ENCODE peak calls at places on chromosomes 6 and 20, in five cellular contexts. One of them, this sample, is unnamed.

GRCh38 chr20:45816951-45817651 is 4.7 kb downstream of the UBE2C start:
- DNase-seq in GM20000: no peak
- DNase-seq in anterior cingulate cortex: no peak
- DNase-seq in EH: no peak
- DNase-seq in A673: no peak
- DNase-seq in this sample: no peak

GRCh38 chr6:36671687-36672375 is 6.7 kb upstream of the CDKN1A start:
- DNase-seq in GM20000: no peak
- DNase-seq in anterior cingulate cortex: no peak
- DNase-seq in EH: peak
- DNase-seq in A673: no peak
- DNase-seq in this sample: no peak

GRCh38 chr6:126963077-126963809 is 155.2 kb upstream of the RSPO3 start:
- DNase-seq in GM20000: no peak
- DNase-seq in anterior cingulate cortex: no peak
- DNase-seq in EH: no peak
- DNase-seq in A673: no peak
- DNase-seq in this sample: no peak

GRCh38 chr6:30470968-30471367 is 18.3 kb upstream of the HLA-E start:
- DNase-seq in GM20000: no peak
- DNase-seq in anterior cingulate cortex: no peak
- DNase-seq in EH: no peak
- DNase-seq in A673: no peak
- DNase-seq in this sample: no peak

GRCh38 chr20:23782366-23782983 is 31.7 kb upstream of the CST1 start:
- DNase-seq in GM20000: peak
- DNase-seq in anterior cingulate cortex: no peak
- DNase-seq in EH: peak
- DNase-seq in A673: peak
- DNase-seq in this sample: peak

GRCh38 chr6:41942045-41942851 is 640 bp upstream of the CCND3 start:
- DNase-seq in GM20000: no peak
- DNase-seq in anterior cingulate cortex: no peak
- DNase-seq in EH: no peak
- DNase-seq in A673: no peak
- DNase-seq in this sample: peak

GRCh38 chr6:88839280-88839679 is 124.1 kb downstream of the RNGTT start:
- DNase-seq in GM20000: no peak
- DNase-seq in anterior cingulate cortex: no peak
- DNase-seq in EH: no peak
- DNase-seq in A673: no peak
- DNase-seq in this sample: no peak

GRCh38 chr6:139577124-139577800 is 202.8 kb upstream of the CITED2 start:
- DNase-seq in GM20000: no peak
- DNase-seq in anterior cingulate cortex: no peak
- DNase-seq in EH: peak
- DNase-seq in A673: no peak
- DNase-seq in this sample: no peak

GRCh38 chr6:165640767-165641166 is 22.3 kb downstream of the PDE10A start:
- DNase-seq in GM20000: no peak
- DNase-seq in anterior cingulate cortex: no peak
- DNase-seq in EH: no peak
- DNase-seq in A673: no peak
- DNase-seq in this sample: no peak

GRCh38 chr6:157211603-157212455 is 111.5 kb downstream of the TMEM242 start:
- DNase-seq in GM20000: no peak
- DNase-seq in anterior cingulate cortex: no peak
- DNase-seq in EH: no peak
- DNase-seq in A673: no peak
- DNase-seq in this sample: no peak

GRCh38 chr6:27374824-27375612 is 13.5 kb upstream of the ZNF391 start:
- DNase-seq in GM20000: peak
- DNase-seq in anterior cingulate cortex: peak
- DNase-seq in EH: peak
- DNase-seq in A673: peak
- DNase-seq in this sample: no peak

GRCh38 chr6:144304223-144304848 is 19.2 kb downstream of the UTRN start:
- DNase-seq in GM20000: no peak
- DNase-seq in anterior cingulate cortex: no peak
- DNase-seq in EH: no peak
- DNase-seq in A673: no peak
- DNase-seq in this sample: no peak

This sample was measured in OCI-LY7.